ENCODE peak calls at places on chromosomes 16 and 17, in five cellular contexts. Z is CD8-positive, alpha-beta T cell; K is GM23338; B is H1; N is aorta. I is an unnamed sample.

GRCh38 chr17:51948128-51948527 is 210.4 kb downstream of the CA10 start:
- DNase-seq in K (no peak), N (no peak), Z (no peak), B (no peak), I (no peak)

GRCh38 chr17:33929181-33929724 is 325.8 kb upstream of the CCL2 start:
- DNase-seq in B (peak; percentile 65), Z (no peak), K (peak; percentile 74), N (no peak), I (no peak)

GRCh38 chr17:17765921-17766320 is 70.9 kb downstream of the SREBF1 start:
- DNase-seq in B (no peak), Z (no peak), K (no peak), N (no peak), I (no peak)

GRCh38 chr17:57092171-57092570 is 7.1 kb downstream of the AKAP1 start:
- DNase-seq in Z (no peak), N (peak; percentile 72), B (no peak), K (no peak), I (no peak)

GRCh38 chr17:40967581-40967980 is 833 bp upstream of the KRT39 start:
- DNase-seq in B (no peak), N (no peak), K (no peak), Z (no peak), I (no peak)

GRCh38 chr17:80169784-80170500 is at the start of gene CARD14:
- DNase-seq in K (no peak), Z (no peak), N (no peak), B (no peak), I (peak; percentile 68)

GRCh38 chr16:78684655-78685400 is 585.4 kb downstream of the WWOX start:
- DNase-seq in K (no peak), N (peak; percentile 66), B (no peak), Z (no peak), I (no peak)

GRCh38 chr17:1979182-1979980 is 45.8 kb downstream of the RTN4RL1 start:
- DNase-seq in K (no peak), Z (no peak), N (no peak), B (no peak), I (no peak)

GRCh38 chr17:8946476-8946875 is 19.0 kb downstream of the PIK3R5 start:
- DNase-seq in K (no peak), N (no peak), Z (no peak), B (no peak), I (no peak)

GRCh38 chr16:13083687-13084086 is 182.3 kb downstream of the SHISA9 start:
- DNase-seq in B (no peak), Z (no peak), N (no peak), K (no peak), I (no peak)

GRCh38 chr16:49581630-49582298 is 208.2 kb downstream of the C16orf78 start:
- DNase-seq in K (no peak), B (no peak), N (no peak), Z (no peak), I (no peak)

GRCh38 chr17:21166599-21167265 is 40.0 kb downstream of the DHRS7B start:
- DNase-seq in N (no peak), K (no peak), Z (no peak), B (no peak), I (no peak)

GRCh38 chr17:3639981-3640596 is 3.5 kb downstream of the CTNS start:
- DNase-seq in B (no peak), K (no peak), Z (no peak), N (peak; percentile 50), I (no peak)

GRCh38 chr17:67636841-67637240 is 80.9 kb upstream of the NOL11 start:
- DNase-seq in N (no peak), K (no peak), Z (no peak), B (no peak), I (no peak)

GRCh38 chr16:29126057-29126494 is 141.2 kb downstream of the LAT start:
- DNase-seq in Z (peak; percentile 35), N (no peak), K (peak; percentile 32), B (no peak), I (no peak)

GRCh38 chr17:37527249-37527851 is 37.7 kb downstream of the DUSP14 start:
- DNase-seq in B (peak; percentile 40), N (no peak), K (peak; percentile 92), Z (no peak), I (no peak)

GRCh38 chr17:42866631-42867575 is 15.9 kb downstream of the AOC3 start:
- DNase-seq in B (no peak), K (no peak), N (no peak), Z (no peak), I (no peak)

DNA sequence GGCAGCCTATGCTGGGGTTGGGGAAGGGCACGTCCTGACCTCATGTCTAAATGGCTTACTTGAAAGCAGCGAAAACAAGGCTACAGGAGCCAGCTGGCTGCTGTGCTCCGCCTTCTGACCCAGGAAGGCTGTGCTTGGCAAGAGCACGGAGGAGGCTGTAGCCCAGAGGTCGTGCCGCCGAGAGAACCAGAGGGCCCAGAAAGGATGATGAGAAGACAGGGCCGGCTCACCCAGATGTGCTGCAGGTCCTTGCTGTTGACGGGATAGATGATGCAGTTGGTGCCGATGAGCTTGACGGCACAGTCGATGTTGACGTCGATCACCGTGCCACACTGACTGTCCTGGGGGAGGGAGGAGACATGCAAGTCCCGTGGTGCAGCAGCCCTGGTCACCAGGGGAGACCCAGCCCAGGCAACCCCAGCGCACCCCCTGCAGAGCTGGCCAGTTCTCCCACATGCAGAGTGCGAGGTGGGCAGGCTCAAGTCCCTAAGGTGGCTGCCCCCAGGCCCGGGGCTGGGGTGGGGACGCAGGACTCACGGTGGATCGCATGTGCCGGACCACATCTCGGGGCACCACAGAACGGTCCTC is 20.7 kb downstream of the SPHK1 start:
- DNase-seq in K (no peak), Z (no peak), N (no peak), B (no peak), I (no peak)
- H3K36me3 ChIP-seq in K (peaks cover 30% of the 10 kb centered on the region), Z (peaks cover 23% of the 10 kb centered on the region), N (no peaks in the 10 kb centered on the region), B (peaks cover 15% of the 10 kb centered on the region), I (peaks cover 35% of the 10 kb centered on the region)

GRCh38 chr16:46962629-46963028 is 10.8 kb downstream of the DNAJA2 start:
- DNase-seq in K (no peak), N (no peak), B (no peak), Z (no peak), I (no peak)

DNA sequence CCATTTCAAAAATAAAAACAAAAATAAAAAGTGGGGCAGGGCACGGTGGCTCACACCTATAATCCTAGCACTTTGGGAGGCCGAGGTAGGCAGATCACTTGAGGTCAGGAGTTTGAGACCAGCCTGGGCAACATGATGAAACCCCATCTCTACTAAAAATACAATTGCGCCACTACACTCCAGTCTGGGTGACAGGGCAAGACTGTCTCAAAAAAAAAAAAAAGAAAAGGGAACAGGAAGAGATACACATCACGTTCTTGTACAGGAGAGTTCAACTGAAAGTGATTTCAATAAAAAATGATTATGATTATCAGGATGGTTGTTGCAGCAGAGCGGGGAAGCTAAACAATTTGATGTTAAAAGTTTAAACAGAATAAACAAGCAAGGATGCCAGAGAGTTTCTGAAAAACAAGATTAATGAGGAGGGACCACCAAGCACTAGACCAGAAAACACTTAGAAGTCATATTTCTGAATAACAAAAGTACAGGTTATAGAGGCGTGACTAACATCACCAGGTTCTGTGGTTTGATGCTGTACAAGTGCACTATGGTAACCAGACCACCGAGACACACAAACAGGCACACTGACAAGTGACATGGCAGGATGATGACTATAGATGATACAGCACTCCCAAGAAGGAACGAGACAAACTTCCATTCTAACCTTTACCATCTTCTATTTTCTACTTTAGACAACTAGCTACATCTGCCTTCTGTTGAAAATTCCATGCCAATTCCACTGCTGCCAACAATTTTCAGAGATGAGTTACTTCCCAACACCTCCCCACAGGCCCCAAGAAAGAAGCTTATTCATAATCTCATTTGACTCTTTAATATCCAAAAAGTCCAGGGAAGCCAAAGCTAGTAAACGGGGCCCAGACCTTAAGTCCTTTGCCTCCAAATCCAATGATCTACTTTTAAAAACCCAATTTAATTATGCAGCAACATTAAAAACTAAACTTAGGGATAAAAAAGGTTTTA is 11.8 kb downstream of the DNAJA2 start:
- DNase-seq in Z (peak; percentile 62), B (no peak), K (no peak), N (no peak), I (no peak)
- H3K27ac ChIP-seq in Z (peak overlapping the region; percentile 37), B (no peak overlapping the region), K (peak overlapping the region; percentile 80), N (no peak overlapping the region), I (no peak overlapping the region)

GRCh38 chr16:22967696-22968095 is 153.7 kb downstream of the HS3ST2 start:
- DNase-seq in K (no peak), Z (no peak), B (no peak), N (no peak), I (no peak)

GRCh38 chr16:22969567-22969966 is 155.6 kb downstream of the HS3ST2 start:
- DNase-seq in N (no peak), B (no peak), K (no peak), Z (no peak), I (no peak)

GRCh38 chr16:22970191-22970845 is 156.4 kb downstream of the HS3ST2 start:
- DNase-seq in Z (no peak), B (no peak), K (no peak), N (no peak), I (no peak)

GRCh38 chr16:22971346-22971924 is 157.5 kb downstream of the HS3ST2 start:
- DNase-seq in K (no peak), B (no peak), N (no peak), Z (no peak), I (no peak)

GRCh38 chr16:22968931-22969330 is 155.0 kb downstream of the HS3ST2 start:
- DNase-seq in B (no peak), N (no peak), K (no peak), Z (no peak), I (no peak)
- H3K4me3 ChIP-seq in B (no peak overlapping the region), N (no peak overlapping the region), K (no peak overlapping the region), Z (no peak overlapping the region), I (no peak overlapping the region)

GRCh38 chr16:82738699-82739098 is 111.9 kb downstream of the CDH13 start:
- DNase-seq in N (no peak), K (peak; percentile 18), Z (no peak), B (no peak), I (no peak)

GRCh38 chr16:82735696-82736095 is 108.9 kb downstream of the CDH13 start:
- DNase-seq in Z (no peak), K (no peak), B (no peak), N (no peak), I (no peak)

GRCh38 chr16:82732461-82732860 is 105.7 kb downstream of the CDH13 start:
- DNase-seq in B (no peak), Z (no peak), K (no peak), N (no peak), I (no peak)

GRCh38 chr16:82735176-82735575 is 108.4 kb downstream of the CDH13 start:
- DNase-seq in Z (no peak), K (no peak), N (no peak), B (no peak), I (no peak)

DNA sequence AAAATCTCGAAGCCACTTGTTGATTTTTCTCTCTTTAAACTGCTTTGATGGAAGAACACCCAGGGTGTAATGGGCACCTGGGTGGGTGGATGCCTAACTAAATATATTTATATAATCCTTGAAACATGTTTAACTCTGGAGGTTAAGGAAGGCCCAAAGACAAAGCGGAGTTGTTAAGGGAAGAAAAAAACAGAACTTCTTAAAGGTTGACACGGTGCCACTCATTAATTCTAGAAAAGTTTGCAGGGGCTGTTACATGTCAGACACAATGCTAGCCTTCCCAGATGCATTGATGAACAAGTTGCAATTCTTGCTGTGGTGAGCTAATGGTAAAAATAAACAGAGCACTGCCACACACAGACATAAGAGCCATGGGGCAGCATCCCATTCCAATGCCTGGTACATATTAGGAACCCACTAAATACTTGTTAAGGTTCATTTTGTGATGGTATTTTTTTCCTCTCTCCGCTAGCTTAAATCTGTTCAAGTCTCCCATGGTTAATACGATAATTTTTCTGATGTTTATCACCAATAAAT is 109.5 kb downstream of the CDH13 start:
- DNase-seq in N (no peak), K (no peak), Z (no peak), B (no peak), I (no peak)
- H3K36me3 ChIP-seq in N (no peaks in the 10 kb centered on the region), K (no peaks in the 10 kb centered on the region), Z (no peaks in the 10 kb centered on the region), B (no peaks in the 10 kb centered on the region), I (no peaks in the 10 kb centered on the region)